ENCODE peak calls at places on chromosomes 16 and 17, in four cellular contexts. One of them, this sample, is unnamed.

GRCh38 chr16:80580109-80580832 is 39.5 kb downstream of the DYNLRB2 start:
- DNase-seq in K562: no peak
- DNase-seq in WTC11: no peak
- DNase-seq in HepG2: no peak
- DNase-seq in this sample: no peak

GRCh38 chr16:63323055-63323454 is 1286.8 kb upstream of the CDH8 start:
- DNase-seq in K562: no peak
- DNase-seq in WTC11: no peak
- DNase-seq in HepG2: no peak
- DNase-seq in this sample: no peak

GRCh38 chr17:5019475-5019956 is 15.7 kb downstream of the SLC52A1 start:
- DNase-seq in K562: peak; percentile 22
- DNase-seq in WTC11: peak; percentile 44
- DNase-seq in HepG2: no peak
- DNase-seq in this sample: peak; percentile 54

GRCh38 chr17:29390856-29391631 is 881 bp downstream of the TAOK1 start:
- DNase-seq in K562: no peak
- DNase-seq in WTC11: peak; percentile 61
- DNase-seq in HepG2: peak; percentile 46
- DNase-seq in this sample: peak; percentile 52

GRCh38 chr16:27238016-27238587 is 30.5 kb downstream of the NSMCE1 start:
- DNase-seq in K562: no peak
- DNase-seq in WTC11: no peak
- DNase-seq in HepG2: no peak
- DNase-seq in this sample: no peak

GRCh38 chr17:42598905-42599304 is 10.3 kb downstream of the RETREG3 start:
- DNase-seq in K562: no peak
- DNase-seq in WTC11: no peak
- DNase-seq in HepG2: no peak
- DNase-seq in this sample: no peak

GRCh38 chr17:47698749-47699535 is 5.0 kb downstream of the TBKBP1 start:
- DNase-seq in K562: peak; percentile 86
- DNase-seq in WTC11: peak; percentile 88
- DNase-seq in HepG2: no peak
- DNase-seq in this sample: peak; percentile 98

GRCh38 chr16:79595261-79595660 is 5.3 kb downstream of the MAF start:
- DNase-seq in K562: no peak
- DNase-seq in WTC11: no peak
- DNase-seq in HepG2: no peak
- DNase-seq in this sample: no peak

GRCh38 chr16:79466111-79466510 is 134.4 kb downstream of the MAF start:
- DNase-seq in K562: no peak
- DNase-seq in WTC11: no peak
- DNase-seq in HepG2: no peak
- DNase-seq in this sample: no peak

GRCh38 chr17:19331134-19331533 is 31.4 kb downstream of the B9D1 start:
- DNase-seq in K562: no peak
- DNase-seq in WTC11: no peak
- DNase-seq in HepG2: no peak
- DNase-seq in this sample: no peak

GRCh38 chr17:50244771-50245170 is 29.5 kb upstream of the TMEM92 start:
- DNase-seq in K562: no peak
- DNase-seq in WTC11: no peak
- DNase-seq in HepG2: no peak
- DNase-seq in this sample: no peak

GRCh38 chr16:48317614-48318013 is 67.6 kb downstream of the SIAH1 start:
- DNase-seq in K562: no peak
- DNase-seq in WTC11: no peak
- DNase-seq in HepG2: no peak
- DNase-seq in this sample: no peak
- TF ChIP-seq FOXJ3 in K562: no peak
- TF ChIP-seq FOXJ3 in WTC11: no peak
- TF ChIP-seq FOXJ3 in HepG2: no peak
- TF ChIP-seq FOXJ3 in this sample: no peak

GRCh38 chr17:72931163-72931562 is 161.3 kb downstream of the SLC39A11 start:
- DNase-seq in K562: no peak
- DNase-seq in WTC11: no peak
- DNase-seq in HepG2: no peak
- DNase-seq in this sample: no peak
- TF ChIP-seq FOXJ3 in K562: no peak
- TF ChIP-seq FOXJ3 in WTC11: no peak
- TF ChIP-seq FOXJ3 in HepG2: no peak
- TF ChIP-seq FOXJ3 in this sample: no peak

DNA sequence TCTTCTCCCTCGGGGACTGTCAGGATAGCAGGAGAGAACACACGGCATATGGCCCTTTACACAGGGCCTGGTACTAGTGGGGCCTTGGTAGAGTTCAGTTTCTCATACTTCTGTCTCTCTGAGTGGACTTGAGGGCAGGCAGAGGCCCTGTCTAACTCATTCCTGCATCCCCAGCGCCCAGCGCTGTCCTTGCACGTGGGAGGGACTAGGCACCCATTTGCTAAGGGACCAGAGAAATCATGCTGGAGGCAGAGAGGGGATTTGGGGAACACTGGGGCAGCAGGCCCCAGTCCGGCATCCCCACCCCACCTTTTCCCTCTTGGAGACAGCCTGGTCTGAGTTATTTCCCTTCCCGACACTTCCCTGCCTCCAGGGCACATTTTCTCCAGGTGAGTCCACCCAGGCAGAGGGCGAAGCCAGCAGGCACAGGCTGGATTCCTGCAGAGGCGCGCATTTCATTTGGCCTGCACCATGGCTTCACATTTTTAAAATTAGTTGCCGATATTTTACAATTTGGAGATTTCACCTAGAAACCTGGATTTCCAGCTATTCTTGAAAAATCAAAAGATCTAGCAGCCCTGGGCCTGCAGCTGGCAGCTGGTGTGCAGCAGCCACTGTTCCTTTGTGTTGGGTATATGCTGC is 9.7 kb upstream of the NKD1 start:
- DNase-seq in K562: no peak
- DNase-seq in WTC11: no peak
- DNase-seq in HepG2: no peak
- DNase-seq in this sample: peak; percentile 62
- TF ChIP-seq FOXJ3 in K562: no peak
- TF ChIP-seq FOXJ3 in WTC11: no peak
- TF ChIP-seq FOXJ3 in HepG2: no peak
- TF ChIP-seq FOXJ3 in this sample: no peak

GRCh38 chr17:38910325-38910724 is 15.1 kb upstream of the LASP1NB start:
- DNase-seq in K562: no peak
- DNase-seq in WTC11: no peak
- DNase-seq in HepG2: no peak
- DNase-seq in this sample: no peak

GRCh38 chr17:38906429-38907172 is 18.8 kb upstream of the LASP1NB start:
- DNase-seq in K562: no peak
- DNase-seq in WTC11: no peak
- DNase-seq in HepG2: no peak
- DNase-seq in this sample: no peak

GRCh38 chr17:38911081-38911730 is 14.2 kb upstream of the LASP1NB start:
- DNase-seq in K562: no peak
- DNase-seq in WTC11: no peak
- DNase-seq in HepG2: no peak
- DNase-seq in this sample: no peak

GRCh38 chr17:38907930-38908675 is 17.3 kb upstream of the LASP1NB start:
- DNase-seq in K562: no peak
- DNase-seq in WTC11: peak; percentile 13
- DNase-seq in HepG2: no peak
- DNase-seq in this sample: no peak

GRCh38 chr17:38908676-38909181 is 16.7 kb upstream of the LASP1NB start:
- DNase-seq in K562: no peak
- DNase-seq in WTC11: peak; percentile 16
- DNase-seq in HepG2: no peak
- DNase-seq in this sample: no peak
- TF ChIP-seq FOXJ3 in K562: no peak
- TF ChIP-seq FOXJ3 in WTC11: no peak
- TF ChIP-seq FOXJ3 in HepG2: no peak
- TF ChIP-seq FOXJ3 in this sample: no peak

GRCh38 chr17:9109933-9110332 is 88.6 kb downstream of the NTN1 start:
- DNase-seq in K562: no peak
- DNase-seq in WTC11: no peak
- DNase-seq in HepG2: no peak
- DNase-seq in this sample: no peak

GRCh38 chr17:9107527-9107926 is 86.2 kb downstream of the NTN1 start:
- DNase-seq in K562: no peak
- DNase-seq in WTC11: no peak
- DNase-seq in HepG2: no peak
- DNase-seq in this sample: no peak

GRCh38 chr17:9105068-9105868 is 84.0 kb downstream of the NTN1 start:
- DNase-seq in K562: no peak
- DNase-seq in WTC11: no peak
- DNase-seq in HepG2: no peak
- DNase-seq in this sample: no peak

GRCh38 chr17:9110501-9110900 is 89.2 kb downstream of the NTN1 start:
- DNase-seq in K562: no peak
- DNase-seq in WTC11: no peak
- DNase-seq in HepG2: no peak
- DNase-seq in this sample: no peak

GRCh38 chr17:9108166-9108565 is 86.9 kb downstream of the NTN1 start:
- DNase-seq in K562: no peak
- DNase-seq in WTC11: no peak
- DNase-seq in HepG2: no peak
- DNase-seq in this sample: no peak
- TF ChIP-seq FOXJ3 in K562: no peak
- TF ChIP-seq FOXJ3 in WTC11: no peak
- TF ChIP-seq FOXJ3 in HepG2: no peak
- TF ChIP-seq FOXJ3 in this sample: no peak

DNA sequence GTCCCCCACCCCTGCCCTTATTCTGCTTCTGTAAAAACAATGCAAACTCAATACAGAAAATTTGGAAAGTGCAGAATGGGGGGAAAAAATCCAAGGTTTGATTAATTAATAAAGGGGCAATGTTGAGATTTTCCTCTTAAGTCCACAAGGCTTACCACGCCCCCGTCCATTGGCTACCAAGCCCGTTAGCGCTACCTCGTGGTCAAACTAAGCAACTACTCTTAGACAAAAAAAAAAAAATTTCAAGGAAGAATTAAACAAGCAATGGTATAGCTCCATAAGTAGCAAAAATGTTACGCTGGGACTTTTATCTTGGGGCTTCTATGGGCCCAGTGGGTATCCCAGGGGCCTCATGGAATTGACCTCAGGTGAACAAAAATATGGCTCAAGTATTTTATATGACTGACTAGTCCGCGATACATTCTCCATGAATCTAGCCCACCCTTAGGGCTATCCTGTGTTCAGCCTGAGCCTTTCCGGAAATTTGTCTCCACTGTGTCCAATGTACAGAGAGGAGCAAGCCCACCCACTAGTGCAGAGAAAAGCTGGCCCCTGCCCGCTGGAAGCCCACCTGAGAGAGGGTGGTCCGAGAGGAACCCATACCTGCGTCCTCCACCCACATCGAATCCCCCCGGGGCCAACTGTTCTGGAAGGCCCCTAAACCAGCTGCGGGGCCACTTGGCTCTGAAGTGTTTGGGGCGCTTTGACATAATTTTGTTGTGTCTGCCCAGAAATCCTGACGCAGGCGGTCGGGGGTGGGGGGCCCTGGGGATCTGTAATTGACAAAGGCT is 19.1 kb upstream of the TEX2 start:
- DNase-seq in K562: peak; percentile 81
- DNase-seq in WTC11: peak; percentile 49
- DNase-seq in HepG2: peak; percentile 72
- DNase-seq in this sample: peak; percentile 80
- TF ChIP-seq FOXJ3 in K562: no peak
- TF ChIP-seq FOXJ3 in WTC11: no peak
- TF ChIP-seq FOXJ3 in HepG2: no peak
- TF ChIP-seq FOXJ3 in this sample: no peak

DNA sequence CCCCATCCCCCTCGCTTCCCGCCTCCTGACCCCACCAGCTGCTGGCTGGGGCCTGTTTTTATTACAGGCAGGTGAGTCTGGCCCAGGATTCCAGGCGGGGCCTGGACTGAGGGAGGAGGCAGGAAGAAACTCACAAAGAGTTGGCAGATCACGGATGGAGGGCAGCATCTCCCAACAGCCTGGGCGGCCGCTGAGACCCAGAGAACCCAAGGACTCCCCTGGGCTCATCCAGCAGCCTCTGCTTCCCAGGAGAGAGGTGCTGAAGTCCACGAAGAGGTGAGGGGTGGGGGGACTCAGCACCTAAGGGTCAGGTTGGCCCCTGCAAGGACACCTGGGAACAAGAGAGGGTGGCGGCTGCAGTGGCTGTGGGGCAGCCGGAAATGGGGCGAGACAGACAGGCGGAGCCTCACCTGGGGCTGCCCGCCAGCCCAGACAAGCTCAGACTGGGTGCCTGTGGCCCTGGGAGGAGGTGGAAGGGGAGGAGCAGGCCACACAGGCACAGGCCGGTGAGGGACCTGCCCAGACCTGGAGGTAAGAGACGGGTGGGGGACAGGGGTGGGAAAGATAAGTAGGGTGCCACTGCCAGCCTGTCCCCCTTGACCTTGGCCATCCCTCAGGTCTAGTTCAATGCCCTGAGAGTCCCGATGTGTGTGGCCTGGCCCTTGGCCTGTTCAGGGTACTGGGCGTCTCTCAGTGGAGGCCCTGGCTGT is 8.7 kb upstream of the ADGRG1 start:
- DNase-seq in K562: no peak
- DNase-seq in WTC11: peak; percentile 28
- DNase-seq in HepG2: peak; percentile 46
- DNase-seq in this sample: no peak
- TF ChIP-seq FOXJ3 in K562: no peak
- TF ChIP-seq FOXJ3 in WTC11: no peak
- TF ChIP-seq FOXJ3 in HepG2: no peak
- TF ChIP-seq FOXJ3 in this sample: no peak

This sample was measured in SK-N-SH.